ENCODE peak calls at places on chromosomes 1 and 21, in four cellular contexts. J, S, E and U are unnamed samples.
A peak's percentile ranks its signal among the peaks of the same experiment; 100 is the strongest.

GRCh38 chr1:10271869-10272268 is 61.5 kb downstream of the KIF1B start:
- DNase-seq in E (no peak), S (no peak), J (no peak), U (no peak)

GRCh38 chr1:46412853-46413595 is 18.9 kb downstream of the FAAH start:
- DNase-seq in S (no peak), J (no peak), E (no peak), U (no peak)

GRCh38 chr1:31904339-31905092 is 33.7 kb downstream of the PTP4A2 start:
- DNase-seq in J (no peak), E (no peak), S (peak; percentile 39), U (no peak)

GRCh38 chr1:14142397-14143095 is 442.6 kb downstream of the PRDM2 start:
- DNase-seq in S (no peak), E (no peak), J (no peak), U (no peak)

GRCh38 chr1:43351421-43352350 is 7.1 kb upstream of the CDC20 start:
- DNase-seq in E (no peak), J (no peak), S (no peak), U (no peak)

GRCh38 chr1:183022202-183023145 is 746 bp upstream of the LAMC1 start:
- DNase-seq in E (peak; percentile 82), S (peak; percentile 82), J (peak; percentile 92), U (peak; percentile 83)

GRCh38 chr1:212967767-212968166 is 17.4 kb downstream of the VASH2 start:
- DNase-seq in E (peak; percentile 55), J (peak; percentile 27), S (no peak), U (no peak)

GRCh38 chr1:15691434-15692032 is 7.4 kb downstream of the PLEKHM2 start:
- DNase-seq in S (peak; percentile 59), E (no peak), J (no peak), U (no peak)

GRCh38 chr1:209544098-209544497 is 39.4 kb upstream of the CAMK1G start:
- DNase-seq in J (no peak), E (no peak), S (no peak), U (no peak)

GRCh38 chr1:25519624-25520023 is 23.8 kb upstream of the LDLRAP1 start:
- DNase-seq in S (no peak), J (no peak), E (no peak), U (no peak)

GRCh38 chr1:60895167-60896124 is 186.9 kb upstream of the NFIA start:
- DNase-seq in E (no peak), S (no peak), J (no peak), U (no peak)

GRCh38 chr1:231058416-231059109 is 18.5 kb upstream of the FAM89A start:
- DNase-seq in J (no peak), S (no peak), E (no peak), U (no peak)

GRCh38 chr1:10635385-10635896 is 160.7 kb downstream of the PEX14 start:
- DNase-seq in S (no peak), J (no peak), E (no peak), U (no peak)

GRCh38 chr1:199948587-199949280 is 78.8 kb upstream of the NR5A2 start:
- DNase-seq in J (no peak), E (peak; percentile 34), S (no peak), U (no peak)

GRCh38 chr1:26318338-26319064 is 743 bp downstream of the CD52 start:
- DNase-seq in E (peak; percentile 67), J (no peak), S (peak; percentile 29), U (no peak)

GRCh38 chr1:92444351-92444750 is 42.4 kb downstream of the GFI1 start:
- DNase-seq in E (no peak), S (no peak), J (no peak), U (no peak)

GRCh38 chr1:67339623-67340343 is 32.1 kb downstream of the IL12RB2 start:
- DNase-seq in J (peak; percentile 49), S (no peak), E (peak; percentile 82), U (no peak)

GRCh38 chr1:213275293-213275692 is 224.3 kb downstream of the RPS6KC1 start:
- DNase-seq in E (no peak), S (no peak), J (no peak), U (no peak)

GRCh38 chr21:37563641-37564340 is 197.2 kb downstream of the DYRK1A start:
- DNase-seq in J (peak; percentile 58), S (peak; percentile 94), E (peak; percentile 97), U (peak; percentile 95)

GRCh38 chr1:204438628-204439027 is 27.0 kb upstream of the PPP1R15B start:
- DNase-seq in S (no peak), E (no peak), J (peak; percentile 93), U (no peak)